ENCODE peak calls at places on chromosomes 6 and 20, in four cellular contexts. D is A549, U is HepG2, F is K562. A is an unnamed sample.

GRCh38 chr6:109867970-109868358 is 110.1 kb upstream of the GPR6 start:
- DNase-seq in D (no peak), U (no peak), F (no peak), A (no peak)

GRCh38 chr6:65229768-65230167 is 477.3 kb downstream of the EYS start:
- DNase-seq in D (no peak), U (no peak), F (no peak), A (peak)

GRCh38 chr20:1440024-1440423 is 26.6 kb downstream of the NSFL1C start:
- DNase-seq in D (no peak), U (peak), F (peak), A (peak)

GRCh38 chr6:170046786-170047626 is 243.9 kb downstream of the DLL1 start:
- DNase-seq in D (no peak), U (no peak), F (no peak), A (no peak)

GRCh38 chr20:47929368-47930115 is 144.3 kb upstream of the SULF2 start:
- DNase-seq in D (peak), U (no peak), F (no peak), A (peak)

GRCh38 chr20:56166781-56167465 is 81.6 kb upstream of the MC3R start:
- DNase-seq in D (no peak), U (no peak), F (no peak), A (no peak)

GRCh38 chr6:34487536-34487935 is 21.7 kb downstream of the PACSIN1 start:
- DNase-seq in D (no peak), U (no peak), F (no peak), A (no peak)

GRCh38 chr20:63941282-63942060 is 14.7 kb downstream of the UCKL1 start:
- DNase-seq in D (no peak), U (no peak), F (peak), A (no peak)

GRCh38 chr6:50791900-50792508 is 26.7 kb upstream of the TFAP2B start:
- DNase-seq in D (peak), U (peak), F (peak), A (peak)

GRCh38 chr6:111880181-111880944 is 7.1 kb upstream of the FYN start:
- DNase-seq in D (no peak), U (no peak), F (no peak), A (peak)

GRCh38 chr20:63974402-63975200 is 4.8 kb downstream of the SAMD10 start:
- DNase-seq in D (no peak), U (no peak), F (no peak), A (peak)

GRCh38 chr6:120211955-120212792 is 862.6 kb upstream of the MAN1A1 start:
- DNase-seq in D (no peak), U (peak), F (no peak), A (no peak)

GRCh38 chr20:56595746-56596478 is 33.2 kb upstream of the TFAP2C start:
- DNase-seq in D (no peak), U (no peak), F (no peak), A (no peak)

GRCh38 chr20:21512634-21513180 is 1.2 kb downstream of the NKX2-2 start:
- DNase-seq in D (no peak), U (no peak), F (no peak), A (no peak)

GRCh38 chr6:72930733-72931132 is 294.6 kb downstream of the KHDC1L start:
- DNase-seq in D (no peak), U (no peak), F (no peak), A (no peak)

GRCh38 chr6:11271228-11271627 is 38.8 kb upstream of the NEDD9 start:
- DNase-seq in D (no peak), U (no peak), F (no peak), A (no peak)

GRCh38 chr20:2136275-2136674 is 34.6 kb downstream of the STK35 start:
- DNase-seq in D (no peak), U (no peak), F (no peak), A (no peak)

GRCh38 chr20:46651091-46651962 is at the start of gene SLC13A3:
- DNase-seq in D (no peak), U (peak), F (no peak), A (no peak)

GRCh38 chr20:63498950-63499332 is at the start of gene EEF1A2:
- DNase-seq in D (peak), U (no peak), F (peak), A (no peak)

GRCh38 chr6:145929037-145929633 is 35.0 kb downstream of the SHPRH start:
- DNase-seq in D (peak), U (peak), F (peak), A (peak)

GRCh38 chr6:105819774-105820173 is 266.4 kb upstream of the PRDM1 start:
- DNase-seq in D (no peak), U (no peak), F (no peak), A (peak)

GRCh38 chr6:149196091-149196490 is 121.4 kb upstream of the TAB2 start:
- DNase-seq in D (no peak), U (no peak), F (no peak), A (no peak)

GRCh38 chr20:14337400-14338171 is at the start of gene FLRT3:
- DNase-seq in D (peak), U (peak), F (no peak), A (peak)

GRCh38 chr6:47484616-47485015 is 7.0 kb downstream of the CD2AP start:
- DNase-seq in D (no peak), U (no peak), F (no peak), A (peak)

GRCh38 chr6:170269873-170270541 is 20.9 kb downstream of the DLL1 start:
- DNase-seq in D (no peak), U (no peak), F (no peak), A (peak)

GRCh38 chr6:168326294-168327261 is 7.0 kb upstream of the DACT2 start:
- DNase-seq in D (no peak), U (peak), F (no peak), A (no peak)

GRCh38 chr20:1894471-1894950 is 696 bp upstream of the SIRPA start:
- DNase-seq in D (peak), U (no peak), F (peak), A (peak)

GRCh38 chr20:48781634-48782033 is 46.2 kb downstream of the PREX1 start:
- DNase-seq in D (no peak), U (no peak), F (no peak), A (no peak)

GRCh38 chr6:1053587-1053986 is 258.3 kb upstream of the FOXQ1 start:
- DNase-seq in D (no peak), U (no peak), F (no peak), A (no peak)

GRCh38 chr20:33392016-33392415 is 9.3 kb downstream of the CDK5RAP1 start:
- DNase-seq in D (no peak), U (no peak), F (no peak), A (peak)

GRCh38 chr20:39773380-39774000 is 811.3 kb downstream of the DHX35 start:
- DNase-seq in D (no peak), U (no peak), F (no peak), A (no peak)

GRCh38 chr20:39775110-39775509 is 813.0 kb downstream of the DHX35 start:
- DNase-seq in D (no peak), U (no peak), F (no peak), A (no peak)

GRCh38 chr20:39777610-39778009 is 815.5 kb downstream of the DHX35 start:
- DNase-seq in D (no peak), U (no peak), F (no peak), A (no peak)

GRCh38 chr20:39778431-39778830 is 816.3 kb downstream of the DHX35 start:
- DNase-seq in D (no peak), U (no peak), F (no peak), A (no peak)

GRCh38 chr20:39778847-39779641 is 816.9 kb downstream of the DHX35 start:
- DNase-seq in D (no peak), U (no peak), F (no peak), A (no peak)
- TF ChIP-seq MAZ in D (no peak), U (no peak), F (no peak), A (no peak)

GRCh38 chr20:32070690-32071213 is 18.7 kb downstream of the HCK start:
- DNase-seq in D (no peak), U (no peak), F (no peak), A (no peak)
- TF ChIP-seq MAZ in D (no peak), U (no peak), F (no peak), A (no peak)

GRCh38 chr6:17039266-17039665 is 62.6 kb upstream of the STMND1 start:
- DNase-seq in D (no peak), U (no peak), F (no peak), A (no peak)
- TF ChIP-seq MAZ in D (no peak), U (no peak), F (no peak), A (no peak)

GRCh38 chr6:54335871-54336270 is 27.6 kb downstream of the TINAG start:
- DNase-seq in D (peak), U (peak), F (no peak), A (peak)
- TF ChIP-seq MAZ in D (no peak), U (no peak), F (no peak), A (no peak)

DNA sequence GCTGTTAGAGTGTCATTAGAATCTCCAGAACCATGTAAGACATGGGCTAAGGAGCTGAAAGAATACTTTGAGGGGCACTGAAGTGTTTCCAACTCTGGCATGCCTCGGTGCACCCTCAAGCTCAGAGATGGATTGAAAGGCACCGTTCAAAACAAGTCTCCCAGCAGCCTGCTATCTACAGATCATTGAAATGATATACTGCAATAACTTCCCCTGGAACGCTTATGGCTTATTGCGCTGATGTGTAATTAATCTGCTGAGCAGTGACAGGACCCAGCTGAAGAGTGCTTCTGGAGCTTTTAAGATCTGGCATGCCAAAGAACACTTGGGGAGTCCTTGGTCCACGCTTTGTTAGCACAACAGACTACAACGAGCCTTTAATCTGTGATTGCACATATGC is 708.3 kb downstream of the PRKN start:
- DNase-seq in D (no peak), U (no peak), F (no peak), A (no peak)
- TF ChIP-seq MAZ in D (no peak), U (no peak), F (no peak), A (no peak)

DNA sequence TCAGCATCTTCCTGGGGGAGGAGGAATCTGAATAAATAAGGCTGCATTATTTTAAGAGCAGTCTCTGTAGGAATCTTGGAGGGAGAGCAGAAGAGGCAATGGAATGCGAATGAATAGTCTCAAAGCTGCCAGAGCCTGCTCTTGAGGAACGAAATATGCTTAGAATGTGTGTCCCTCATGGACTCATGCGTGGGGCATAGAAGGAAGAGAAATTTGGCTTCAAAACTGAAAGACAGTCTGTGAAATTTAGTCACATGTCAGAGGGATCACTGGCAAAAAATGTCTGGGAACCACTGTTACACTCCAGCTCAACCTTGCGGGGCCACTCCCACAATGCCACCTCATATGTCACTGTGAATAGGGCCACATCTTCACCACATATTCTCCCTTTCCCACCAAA is 95.5 kb downstream of the GJA10 start:
- DNase-seq in D (no peak), U (no peak), F (no peak), A (peak)
- TF ChIP-seq MAZ in D (no peak), U (no peak), F (no peak), A (no peak)

DNA sequence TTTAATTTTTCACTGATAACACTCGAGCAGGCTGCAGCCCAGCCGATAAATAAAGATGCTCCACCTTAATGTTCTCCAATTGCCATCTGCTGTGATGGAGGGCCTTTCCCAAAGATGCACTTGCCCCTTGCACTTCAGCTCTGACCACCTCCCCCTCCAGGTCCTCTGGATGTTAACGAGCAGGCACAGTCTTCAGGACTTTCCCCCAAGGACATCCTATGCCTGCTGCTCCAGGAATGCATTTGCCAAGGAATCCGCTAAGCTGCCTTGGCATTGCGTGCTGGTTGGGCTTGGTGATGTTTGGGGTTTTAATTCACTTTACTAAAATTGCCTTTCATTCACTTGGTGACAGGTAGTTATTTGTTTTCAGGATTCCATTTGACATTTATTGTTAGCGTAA is 66.9 kb upstream of the TSHZ2 start:
- DNase-seq in D (no peak), U (no peak), F (no peak), A (no peak)
- TF ChIP-seq MAZ in D (no peak), U (no peak), F (no peak), A (no peak)

GRCh38 chr20:44028868-44029847 is 114.5 kb downstream of the TOX2 start:
- DNase-seq in D (no peak), U (no peak), F (no peak), A (no peak)
- TF ChIP-seq MAZ in D (no peak), U (no peak), F (no peak), A (no peak)

GRCh38 chr6:38845931-38846330 is 130.8 kb downstream of the DNAH8 start:
- DNase-seq in D (no peak), U (no peak), F (no peak), A (no peak)

GRCh38 chr6:38847497-38847896 is 132.4 kb downstream of the DNAH8 start:
- DNase-seq in D (no peak), U (no peak), F (no peak), A (no peak)

GRCh38 chr6:38846844-38847243 is 131.7 kb downstream of the DNAH8 start:
- DNase-seq in D (no peak), U (no peak), F (no peak), A (peak)

GRCh38 chr6:38846361-38846760 is 131.2 kb downstream of the DNAH8 start:
- DNase-seq in D (no peak), U (peak), F (no peak), A (no peak)

GRCh38 chr6:38848760-38849159 is 133.6 kb downstream of the DNAH8 start:
- DNase-seq in D (no peak), U (no peak), F (no peak), A (no peak)
- TF ChIP-seq MAZ in D (no peak), U (no peak), F (no peak), A (no peak)

A was measured in IMR-90.